ENCODE peak calls at places on chromosomes 2 and 18, in six cellular contexts. L, Z, V, K, P and M are unnamed samples.

GRCh38 chr2:69817739-69818494 is 11.5 kb upstream of the GMCL1 start:
- DNase-seq in P (no peak), Z (no peak), V (no peak), L (peak), K (no peak), M (no peak)

GRCh38 chr2:53463771-53464726 is 303.6 kb upstream of the CHAC2 start:
- DNase-seq in V (no peak), Z (no peak), K (no peak), L (no peak), P (no peak), M (no peak)

GRCh38 chr2:127102464-127103242 is 4.3 kb downstream of the BIN1 start:
- DNase-seq in L (no peak), Z (no peak), K (no peak), V (no peak), P (no peak), M (no peak)

GRCh38 chr2:180056367-180057118 is 49.4 kb upstream of the CWC22 start:
- DNase-seq in L (no peak), V (no peak), Z (no peak), K (no peak), P (no peak), M (no peak)

GRCh38 chr2:126656311-126657145 is 570 bp downstream of the GYPC start:
- DNase-seq in P (no peak), Z (no peak), L (peak), K (no peak), V (no peak), M (no peak)

GRCh38 chr18:65938592-65939372 is 188.0 kb downstream of the CDH7 start:
- DNase-seq in Z (peak), L (peak), V (no peak), K (no peak), P (no peak), M (no peak)

GRCh38 chr2:36380624-36381481 is 25.3 kb downstream of the CRIM1 start:
- DNase-seq in L (no peak), V (no peak), P (no peak), Z (peak), K (no peak), M (no peak)

GRCh38 chr2:38474833-38475566 is 97.9 kb upstream of the ATL2 start:
- DNase-seq in P (no peak), L (no peak), K (no peak), V (no peak), Z (no peak), M (no peak)

GRCh38 chr2:18301421-18302139 is 258.9 kb downstream of the RDH14 start:
- DNase-seq in Z (no peak), L (no peak), V (no peak), P (no peak), K (no peak), M (no peak)

GRCh38 chr2:176114930-176115625 is 1.5 kb upstream of the HOXD10 start:
- DNase-seq in V (no peak), Z (no peak), L (peak), K (no peak), P (no peak), M (no peak)
- H3K4me3 ChIP-seq in V (no peak), Z (no peak), L (peak), K (no peak), P (no peak), M (no peak)

DNA sequence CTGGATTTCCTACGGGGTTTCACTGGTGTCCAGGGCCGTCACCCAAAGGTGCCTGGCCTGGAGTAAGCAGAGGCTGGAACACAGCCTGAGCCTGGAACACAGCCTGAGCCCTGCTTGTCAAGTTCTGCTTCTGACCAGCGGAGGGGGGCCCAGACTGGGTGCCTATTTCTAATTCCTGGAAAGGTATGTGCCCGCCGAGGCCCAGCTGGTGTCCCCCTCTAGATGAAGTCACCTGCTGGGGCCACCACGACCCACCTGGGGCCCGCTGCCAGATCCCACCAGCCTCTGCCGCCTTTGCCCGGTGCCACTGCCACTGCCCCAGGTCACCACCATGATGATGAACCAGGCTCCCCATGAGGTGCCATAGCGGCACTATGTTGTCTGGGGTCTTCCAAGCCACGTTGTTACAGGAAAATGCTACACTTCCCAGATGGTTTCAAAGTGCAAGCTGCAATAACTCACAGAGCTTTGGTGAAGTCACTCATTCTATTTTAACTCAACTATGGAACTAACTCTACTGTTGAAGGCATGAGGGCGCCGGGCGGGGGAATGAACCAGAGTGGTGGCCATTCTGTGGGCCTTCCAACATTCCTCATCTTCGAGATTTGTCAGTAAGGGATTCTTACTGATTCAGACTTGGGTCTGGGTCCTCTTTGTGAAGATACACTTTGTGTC is 40.9 kb upstream of the LAPTM4A start:
- DNase-seq in Z (no peak), P (no peak), L (no peak), K (no peak), V (no peak), M (no peak)
- H3K4me3 ChIP-seq in Z (no peak), P (no peak), L (peak), K (no peak), V (no peak), M (no peak)

DNA sequence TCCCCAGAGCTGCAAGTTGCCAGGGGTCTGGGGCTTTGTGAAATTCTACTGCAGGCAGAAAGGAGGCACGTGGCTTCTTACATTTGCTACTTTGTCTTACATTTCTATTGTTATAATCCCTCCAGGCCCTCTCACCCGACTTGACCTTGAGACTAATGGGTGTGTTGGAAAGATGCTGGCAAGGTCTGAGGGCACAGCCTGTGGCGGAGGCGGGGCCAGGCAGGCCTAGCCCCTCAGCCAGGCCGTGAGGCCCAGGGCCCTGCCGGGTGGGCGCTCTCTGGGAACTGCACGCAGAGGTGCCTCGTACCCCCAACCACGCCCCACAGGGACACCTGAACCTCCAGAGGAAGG is 85.7 kb upstream of the NDUFV2 start:
- DNase-seq in P (no peak), K (no peak), L (peak), V (no peak), Z (no peak), M (no peak)
- H3K4me3 ChIP-seq in P (peak), K (no peak), L (peak), V (peak), Z (peak), M (no peak)

DNA sequence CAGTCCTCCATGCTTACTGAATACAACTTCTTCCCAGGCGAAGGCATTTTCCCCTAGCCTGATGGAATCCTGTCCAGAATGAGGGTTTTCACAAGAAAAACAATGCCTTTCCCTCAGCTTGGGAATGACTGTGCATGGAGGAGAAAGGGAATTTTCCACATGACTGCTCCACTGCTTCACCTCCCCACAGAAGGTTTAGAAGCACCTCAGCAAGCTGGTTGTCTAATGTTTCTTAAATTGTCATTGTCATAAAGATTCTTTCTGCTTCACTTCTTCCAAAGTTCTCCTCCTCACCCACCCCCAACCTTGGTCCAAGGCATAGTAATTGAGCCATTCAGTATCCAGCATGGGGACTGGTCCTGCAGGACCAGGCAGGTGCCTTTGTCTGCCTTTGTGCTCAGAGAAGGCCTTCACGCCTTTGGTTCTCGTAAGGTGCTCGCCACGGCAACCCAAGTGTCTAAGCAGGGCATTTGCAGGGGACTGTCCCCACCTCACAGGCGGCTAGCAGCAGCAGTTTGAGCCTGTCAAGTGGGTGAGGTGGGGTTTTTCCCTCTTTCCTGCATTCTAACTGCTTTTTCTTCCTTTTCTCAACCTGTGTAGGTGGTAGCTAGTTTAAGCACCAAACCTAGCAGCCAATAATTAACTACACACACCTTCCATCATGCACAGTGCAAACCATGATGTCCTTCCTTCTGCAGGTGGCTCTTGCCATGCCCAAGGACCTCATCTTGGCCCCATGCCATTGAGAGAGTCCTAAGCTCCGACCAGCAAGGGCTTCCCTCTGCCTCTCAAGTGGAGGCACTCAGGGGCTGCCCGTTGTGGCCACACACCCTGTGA is 65.7 kb upstream of the BCL2L11 start:
- DNase-seq in L (no peak), P (no peak), K (no peak), V (no peak), Z (no peak), M (no peak)
- H3K4me3 ChIP-seq in L (no peak), P (no peak), K (no peak), V (no peak), Z (no peak), M (no peak)

DNA sequence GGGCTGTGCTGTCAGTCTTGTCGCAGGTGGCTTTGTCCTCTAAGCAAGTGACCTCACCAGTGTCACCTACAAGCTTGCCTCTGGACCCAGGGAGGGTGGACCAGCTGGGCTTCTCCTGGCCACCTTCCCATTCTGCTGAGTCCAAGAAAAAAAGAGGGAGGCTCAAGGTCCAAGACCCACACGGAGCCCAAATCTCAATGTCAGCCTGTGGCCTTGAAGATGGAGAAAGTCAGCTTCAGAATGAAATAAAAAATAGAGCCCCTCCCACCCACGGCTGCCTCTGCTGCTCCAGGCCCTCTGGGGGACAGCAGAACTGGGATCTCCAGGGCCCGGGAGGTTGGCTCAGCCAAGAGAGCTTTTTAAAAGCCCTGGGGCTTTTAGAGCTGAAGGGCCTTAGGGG is 145.9 kb downstream of the TNS1 start:
- DNase-seq in V (no peak), K (no peak), P (no peak), L (no peak), Z (no peak), M (no peak)
- H3K4me3 ChIP-seq in V (no peak), K (no peak), P (no peak), L (no peak), Z (no peak), M (peak)

DNA sequence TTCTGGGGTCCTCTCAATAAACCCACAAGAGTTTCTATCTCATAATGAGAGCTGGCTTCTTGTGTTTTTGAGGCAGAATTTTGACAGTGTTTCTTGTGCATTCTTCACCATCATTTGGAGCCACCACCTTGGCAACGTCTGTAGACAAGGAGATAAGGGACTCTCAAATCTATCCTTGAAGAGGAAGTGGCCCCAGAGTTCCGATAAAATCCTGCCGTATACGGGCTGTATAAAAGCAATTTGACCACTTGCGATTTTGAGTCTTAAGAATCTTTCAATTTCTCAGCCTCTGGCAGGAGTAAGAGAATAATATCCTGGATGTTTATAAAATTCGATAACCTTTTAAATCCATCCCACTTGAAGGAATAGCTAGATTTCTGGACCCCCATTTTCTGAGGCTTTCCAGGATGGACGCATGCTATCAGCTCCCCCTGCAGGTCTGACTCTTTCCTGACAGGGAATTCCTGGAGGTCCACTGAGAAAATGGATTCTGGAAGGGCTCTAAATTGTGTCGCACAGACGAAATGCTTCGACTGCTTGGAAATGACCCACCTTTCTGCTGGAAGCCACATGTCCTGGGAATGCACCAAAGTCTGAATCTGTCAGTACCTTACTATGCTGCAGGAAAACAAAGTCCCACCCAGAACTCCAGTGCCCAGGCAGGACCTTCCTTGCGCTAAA is 54.1 kb downstream of the E2F6 start:
- DNase-seq in P (no peak), Z (peak), K (peak), L (peak), V (no peak), M (peak)
- H3K4me3 ChIP-seq in P (no peak), Z (peak), K (peak), L (no peak), V (peak), M (peak)

DNA sequence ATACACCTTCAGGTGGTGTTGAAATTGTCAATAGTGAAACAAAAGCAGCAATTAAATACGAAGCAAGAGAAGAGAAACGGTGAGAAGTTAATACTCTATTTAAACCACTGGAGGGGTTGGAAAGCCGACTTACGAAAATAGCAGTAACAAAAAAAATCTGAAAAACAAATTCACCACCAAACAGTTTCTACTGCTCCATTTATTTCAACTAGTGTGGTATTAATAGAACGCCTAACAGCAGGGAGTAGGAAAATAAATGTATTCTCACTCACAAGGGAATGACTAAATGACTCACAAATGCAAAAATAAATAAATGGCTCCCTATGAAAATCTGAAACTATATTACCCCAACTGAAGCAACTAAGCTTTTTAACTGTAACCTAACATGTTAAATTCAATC is 102.8 kb downstream of the CPO start:
- DNase-seq in L (peak), V (no peak), Z (no peak), P (no peak), K (no peak), M (no peak)
- H3K4me3 ChIP-seq in L (peak), V (peak), Z (no peak), P (no peak), K (peak), M (no peak)

DNA sequence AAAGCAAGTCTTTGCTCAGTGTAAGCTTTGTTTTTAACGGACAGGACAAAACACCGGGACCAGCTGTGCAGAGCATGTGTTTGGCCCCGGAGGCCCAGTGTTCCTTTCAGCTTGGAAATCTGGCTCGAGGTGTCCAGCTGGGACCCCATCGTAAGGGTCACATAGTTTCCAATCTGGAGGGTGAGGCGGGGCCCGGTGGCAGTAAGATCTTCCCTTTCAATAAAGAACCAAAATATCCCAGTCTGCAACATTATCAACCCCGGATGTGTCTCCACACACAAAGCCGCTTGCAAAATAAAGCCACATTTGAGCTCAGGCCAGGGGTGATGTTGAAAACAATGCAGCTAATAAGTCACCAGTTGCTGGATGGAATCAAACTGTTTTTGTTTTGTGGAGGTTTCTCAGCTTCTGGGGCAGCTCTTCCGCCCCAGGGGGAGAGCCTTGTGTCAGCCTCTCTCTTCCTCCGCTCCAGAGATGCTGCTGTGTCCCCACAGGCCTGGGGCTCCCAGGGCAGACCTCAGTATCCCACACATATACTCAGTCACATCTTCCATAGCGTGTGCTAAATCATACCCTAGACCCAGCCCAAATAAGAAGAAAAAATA is 138.6 kb upstream of the GLI2 start:
- DNase-seq in L (peak), P (no peak), V (no peak), K (no peak), Z (no peak), M (peak)
- H3K4me3 ChIP-seq in L (no peak), P (no peak), V (peak), K (no peak), Z (no peak), M (no peak)

GRCh38 chr2:9179572-9180201 is 26.9 kb upstream of the ASAP2 start:
- DNase-seq in K (no peak), V (peak), Z (peak), P (no peak), L (peak), M (no peak)

GRCh38 chr2:9174771-9175441 is 31.7 kb upstream of the ASAP2 start:
- DNase-seq in V (no peak), K (no peak), L (peak), Z (no peak), P (no peak), M (no peak)

GRCh38 chr2:9178905-9179571 is 27.6 kb upstream of the ASAP2 start:
- DNase-seq in L (peak), V (peak), Z (peak), P (no peak), K (no peak), M (no peak)

GRCh38 chr2:9178110-9178904 is 28.3 kb upstream of the ASAP2 start:
- DNase-seq in Z (no peak), L (peak), V (no peak), P (no peak), K (no peak), M (no peak)
- H3K4me3 ChIP-seq in Z (no peak), L (no peak), V (peak), P (no peak), K (no peak), M (no peak)